ENCODE peak calls at places on chromosomes 3 and 15, in nine cellular contexts. D, R, E, G, L, B, Y, J and T are unnamed samples.

GRCh38 chr15:48358681-48359152 is 27.5 kb downstream of the DUT start:
- DNase-seq in D (no peak), R (no peak), E (peak), G (no peak), L (no peak), B (no peak), Y (no peak), J (peak), T (no peak)

GRCh38 chr3:39192490-39193092 is at the start of gene XIRP1:
- DNase-seq in D (no peak), R (no peak), E (no peak), G (no peak), L (no peak), B (no peak), Y (no peak), J (peak), T (no peak)

GRCh38 chr15:96494530-96494929 is 164.0 kb downstream of the NR2F2 start:
- DNase-seq in D (no peak), R (no peak), E (no peak), G (no peak), L (no peak), B (no peak), Y (no peak), J (no peak), T (no peak)

GRCh38 chr3:72042397-72043211 is 257.7 kb upstream of the PROK2 start:
- DNase-seq in D (no peak), R (no peak), E (peak), G (no peak), L (no peak), B (no peak), Y (no peak), J (peak), T (no peak)

GRCh38 chr3:194548346-194549321 is 61.8 kb upstream of the ATP13A3 start:
- DNase-seq in D (no peak), R (no peak), E (no peak), G (peak), L (no peak), B (no peak), Y (no peak), J (peak), T (no peak)

GRCh38 chr3:195774917-195775316 is 36.8 kb downstream of the MUC4 start:
- DNase-seq in D (no peak), R (peak), E (peak), G (no peak), L (peak), B (peak), Y (peak), J (no peak), T (no peak)

GRCh38 chr3:27570421-27571106 is 86.4 kb upstream of the SLC4A7 start:
- DNase-seq in D (no peak), R (no peak), E (no peak), G (no peak), L (no peak), B (no peak), Y (no peak), J (no peak), T (no peak)

GRCh38 chr3:177729939-177730700 is 532.8 kb upstream of the TBL1XR1 start:
- DNase-seq in D (no peak), R (no peak), E (peak), G (no peak), L (no peak), B (no peak), Y (no peak), J (no peak), T (no peak)

GRCh38 chr15:94229591-94230365 is 1.6 kb upstream of the MCTP2 start:
- DNase-seq in D (no peak), R (peak), E (no peak), G (no peak), L (no peak), B (no peak), Y (no peak), J (no peak), T (peak)

GRCh38 chr15:67085818-67086649 is 20.6 kb downstream of the SMAD3 start:
- DNase-seq in D (no peak), R (no peak), E (peak), G (peak), L (no peak), B (no peak), Y (no peak), J (peak), T (peak)

GRCh38 chr3:98823791-98824190 is 60.7 kb downstream of the ST3GAL6 start:
- DNase-seq in D (no peak), R (no peak), E (no peak), G (no peak), L (no peak), B (no peak), Y (no peak), J (peak), T (no peak)

GRCh38 chr3:186519021-186519658 is 25.0 kb downstream of the CRYGS start:
- DNase-seq in D (no peak), R (peak), E (no peak), G (no peak), L (no peak), B (no peak), Y (no peak), J (no peak), T (no peak)

GRCh38 chr15:27486036-27486435 is 515.1 kb downstream of the GABRG3 start:
- DNase-seq in D (no peak), R (no peak), E (no peak), G (no peak), L (no peak), B (no peak), Y (no peak), J (no peak), T (no peak)

GRCh38 chr15:65868546-65869126 is 655 bp upstream of the RAB11A start:
- DNase-seq in D (no peak), R (no peak), E (no peak), G (no peak), L (no peak), B (peak), Y (no peak), J (no peak), T (no peak)

GRCh38 chr3:105415981-105416380 is 49.3 kb downstream of the ALCAM start:
- DNase-seq in D (no peak), R (no peak), E (no peak), G (no peak), L (no peak), B (no peak), Y (no peak), J (peak), T (no peak)

GRCh38 chr15:78212546-78213424 is 21.6 kb downstream of the ACSBG1 start:
- DNase-seq in D (peak), R (no peak), E (peak), G (no peak), L (peak), B (no peak), Y (no peak), J (peak), T (no peak)

GRCh38 chr3:185069583-185070030 is 83.3 kb downstream of the C3orf70 start:
- DNase-seq in D (no peak), R (no peak), E (no peak), G (no peak), L (peak), B (peak), Y (no peak), J (no peak), T (no peak)
- TF ChIP-seq CTCF in D (no peak), R (no peak), E (no peak), G (no peak), L (no peak), B (peak), Y (no peak), J (no peak), T (no peak)

DNA sequence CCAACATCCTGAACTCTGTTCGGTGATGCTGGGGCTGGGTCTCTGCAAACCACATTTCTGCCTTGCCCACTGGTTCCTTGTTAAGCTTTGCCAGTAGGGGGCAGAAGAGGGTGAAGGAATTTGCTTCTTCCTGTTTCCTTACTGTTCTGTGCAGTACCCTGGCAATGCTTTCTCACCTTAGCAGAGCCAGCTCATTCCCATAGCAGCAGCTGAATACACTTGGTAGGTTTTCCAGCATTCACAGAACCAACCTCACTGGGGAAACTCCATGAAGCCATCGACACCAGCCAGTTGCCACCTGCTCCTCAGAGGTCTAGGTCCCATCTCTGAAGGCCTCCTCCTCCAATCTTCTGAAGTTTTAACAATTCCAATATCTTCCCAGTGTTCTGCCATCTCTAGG is 308.4 kb downstream of the PDCD6IP start:
- DNase-seq in D (no peak), R (no peak), E (no peak), G (no peak), L (peak), B (peak), Y (no peak), J (no peak), T (no peak)
- TF ChIP-seq CTCF in D (no peak), R (no peak), E (peak), G (peak), L (peak), B (peak), Y (peak), J (peak), T (peak)

DNA sequence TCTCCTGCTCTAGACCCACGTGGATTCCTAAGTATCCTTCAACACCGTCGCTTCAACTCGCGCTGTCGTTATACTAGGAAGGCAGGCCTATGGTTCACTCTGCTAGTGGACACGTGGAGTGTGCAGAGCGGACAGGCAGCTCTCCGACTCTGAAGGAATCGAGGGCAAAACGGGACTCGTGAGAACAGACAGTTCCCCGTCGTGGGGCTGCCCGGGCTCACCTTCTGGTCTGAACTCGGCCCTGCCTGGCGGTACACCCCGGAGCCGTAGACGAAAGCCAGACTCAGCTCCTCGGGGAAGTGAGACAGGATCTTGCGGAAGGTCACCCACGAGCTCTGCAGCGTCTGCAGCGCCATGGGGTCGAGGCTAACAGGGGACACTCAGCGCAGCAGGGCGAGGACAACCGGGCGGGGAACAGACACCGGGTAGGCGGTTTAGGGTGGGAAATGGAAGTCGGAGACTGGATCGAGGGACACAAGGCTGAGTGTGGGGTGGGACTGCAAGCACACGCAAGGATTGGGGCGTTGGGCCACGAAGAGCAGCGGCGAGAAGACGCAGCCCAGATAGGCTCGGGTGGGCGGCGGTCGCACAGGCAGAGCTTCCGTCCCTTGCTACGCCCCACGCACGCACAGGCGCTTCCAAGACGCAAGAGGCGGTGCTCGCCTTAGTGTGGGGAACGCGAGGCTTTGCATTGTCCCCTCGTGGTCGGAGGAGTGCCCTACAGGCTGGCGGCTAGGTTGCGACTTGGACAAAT is at the start of gene TAMM41:
- DNase-seq in D (peak), R (peak), E (peak), G (peak), L (peak), B (peak), Y (peak), J (peak), T (peak)
- TF ChIP-seq CTCF in D (peak), R (peak), E (peak), G (peak), L (peak), B (peak), Y (peak), J (peak), T (peak)

DNA sequence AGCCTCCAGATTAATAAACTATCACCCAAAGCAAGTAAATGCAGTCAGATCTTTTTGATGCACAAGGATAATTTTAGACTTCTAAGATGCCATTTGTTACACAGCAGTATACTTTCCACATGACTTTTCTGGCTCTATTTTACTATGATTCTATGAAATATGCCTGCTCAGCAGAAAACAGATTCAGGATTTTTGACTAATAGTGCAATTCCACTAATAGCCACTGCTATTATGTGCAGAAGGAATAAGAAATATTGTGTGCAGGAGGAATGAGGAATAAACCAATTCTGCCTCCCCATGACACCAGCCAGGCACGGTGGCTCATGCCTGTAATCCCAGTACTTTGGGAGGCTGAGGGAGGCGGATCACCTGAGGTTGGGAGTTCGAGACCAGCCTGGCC is 11.5 kb upstream of the SPPL2A start:
- DNase-seq in D (no peak), R (no peak), E (no peak), G (no peak), L (no peak), B (no peak), Y (no peak), J (no peak), T (no peak)
- TF ChIP-seq CTCF in D (no peak), R (no peak), E (no peak), G (peak), L (no peak), B (no peak), Y (no peak), J (no peak), T (peak)

DNA sequence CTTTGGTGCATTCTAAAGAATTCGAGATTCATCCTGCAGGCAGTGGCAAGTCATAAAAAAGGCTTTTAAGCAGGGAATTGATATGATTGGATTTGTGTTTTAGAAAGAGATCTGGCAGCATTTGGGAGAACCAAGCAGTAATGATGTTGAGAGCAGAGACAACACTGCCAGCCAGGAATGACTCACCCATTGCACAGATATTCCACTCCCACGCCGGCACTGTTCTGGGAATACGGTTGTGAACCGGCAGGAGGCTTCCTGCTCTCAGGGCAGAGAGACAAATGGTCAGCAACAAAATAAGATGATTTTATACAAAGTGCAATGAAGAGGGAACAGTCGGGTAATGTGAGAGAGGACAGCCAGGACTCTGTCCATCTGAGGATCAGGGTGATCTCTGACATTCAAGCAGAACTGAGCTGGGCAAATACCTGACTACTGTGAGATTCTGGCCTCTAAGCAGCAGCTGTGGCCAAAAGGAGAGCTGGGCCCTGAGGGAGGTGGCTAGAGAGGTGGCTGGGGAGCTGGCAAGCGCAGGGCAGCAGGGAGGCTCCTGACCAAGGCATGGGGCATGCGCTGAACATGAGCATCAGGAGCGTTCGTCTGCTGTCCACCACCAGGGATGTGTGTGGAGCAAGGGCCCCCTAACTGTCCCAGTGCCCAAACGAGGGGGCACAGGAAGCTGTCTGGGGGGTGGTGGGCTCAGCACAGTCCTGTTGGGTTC is 56.1 kb upstream of the PLXNA1 start:
- DNase-seq in D (no peak), R (no peak), E (peak), G (peak), L (no peak), B (no peak), Y (no peak), J (peak), T (no peak)
- TF ChIP-seq CTCF in D (no peak), R (no peak), E (peak), G (peak), L (no peak), B (no peak), Y (no peak), J (peak), T (no peak)

DNA sequence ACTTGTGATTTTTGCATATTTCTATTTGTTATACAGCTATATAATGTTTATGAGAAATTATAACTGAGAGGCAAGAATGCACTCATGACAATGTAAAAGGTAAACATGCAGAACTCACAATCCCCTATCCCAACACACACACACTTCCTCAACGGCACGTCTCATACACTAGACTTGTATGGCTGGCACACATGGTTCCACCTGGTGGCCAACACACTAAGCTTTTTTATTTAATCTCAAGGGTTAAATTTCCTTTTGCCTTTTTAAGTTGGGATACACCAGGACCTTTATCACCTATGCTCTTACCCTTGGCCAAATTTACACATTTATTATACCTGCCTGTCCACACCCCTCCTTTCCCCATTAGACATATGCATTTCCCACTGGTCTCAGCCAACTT is 88.6 kb upstream of the PSMD6 start:
- DNase-seq in D (no peak), R (no peak), E (no peak), G (no peak), L (no peak), B (no peak), Y (no peak), J (no peak), T (no peak)
- TF ChIP-seq CTCF in D (no peak), R (no peak), E (no peak), G (no peak), L (no peak), B (peak), Y (no peak), J (no peak), T (no peak)

GRCh38 chr3:156148946-156149348 is 28.6 kb downstream of the KCNAB1 start:
- DNase-seq in D (no peak), R (no peak), E (peak), G (no peak), L (no peak), B (no peak), Y (no peak), J (peak), T (no peak)
- TF ChIP-seq CTCF in D (no peak), R (no peak), E (no peak), G (no peak), L (no peak), B (no peak), Y (no peak), J (no peak), T (no peak)